ENCODE peak calls at places on chromosome 14, in eight cellular contexts. U is tibial nerve; I is stimulated activated CD8-positive, alpha-beta memory T cell treated with anti-CD3 and anti-CD28 coated beads, Interleukin-7, amount 100 ng/mL, for 1 hour; Y is CD4-positive, alpha-beta T cell; A is GM23248; K is head of caudate nucleus; O is stimulated activated CD4-positive, alpha-beta T cell treated with anti-CD3 and anti-CD28 coated beads, Interleukin-1b, Interleukin-23, amount 100 ng/mL, for 1 hour; D is tibial artery. V is an unnamed sample.

GRCh38 chr14:94596361-94596760 is 15.1 kb downstream of the SERPINA5 start:
- DNase-seq in U (no peak), I (no peak), Y (no peak), A (no peak), K (no peak), O (no peak), D (no peak), V (no peak)

GRCh38 chr14:68450391-68451120 is 342.3 kb downstream of the ZFP36L1 start:
- DNase-seq in U (no peak), I (no peak), Y (no peak), A (no peak), K (no peak), O (no peak), D (no peak), V (no peak)

GRCh38 chr14:73173092-73173735 is 36.9 kb downstream of the PSEN1 start:
- DNase-seq in U (no peak), I (no peak), Y (no peak), A (peak), K (no peak), O (no peak), D (no peak), V (no peak)

GRCh38 chr14:63513756-63514155 is 29.4 kb downstream of the PPP2R5E start:
- DNase-seq in U (no peak), I (no peak), Y (no peak), A (no peak), K (no peak), O (no peak), D (no peak), V (no peak)

GRCh38 chr14:53412819-53413664 is 259.9 kb upstream of the DDHD1 start:
- DNase-seq in U (no peak), I (no peak), Y (no peak), A (peak), K (no peak), O (no peak), D (no peak), V (no peak)

GRCh38 chr14:81231540-81231939 is 10.8 kb upstream of the GTF2A1 start:
- DNase-seq in U (no peak), I (no peak), Y (no peak), A (no peak), K (no peak), O (no peak), D (no peak), V (no peak)

GRCh38 chr14:95597784-95598204 is 62.9 kb downstream of the GLRX5 start:
- DNase-seq in U (no peak), I (no peak), Y (no peak), A (peak), K (peak), O (no peak), D (no peak), V (no peak)

GRCh38 chr14:20455355-20456300 is 602 bp downstream of the APEX1 start:
- DNase-seq in U (no peak), I (no peak), Y (no peak), A (peak), K (peak), O (no peak), D (no peak), V (no peak)

GRCh38 chr14:71361335-71361734 is 454.1 kb downstream of the PCNX1 start:
- DNase-seq in U (no peak), I (no peak), Y (no peak), A (peak), K (no peak), O (no peak), D (no peak), V (no peak)

GRCh38 chr14:25351269-25351668 is 301.3 kb upstream of the STXBP6 start:
- DNase-seq in U (no peak), I (no peak), Y (no peak), A (peak), K (no peak), O (no peak), D (no peak), V (no peak)

GRCh38 chr14:24273422-24273998 is 2.1 kb upstream of the RABGGTA start:
- DNase-seq in U (no peak), I (no peak), Y (no peak), A (peak), K (no peak), O (no peak), D (no peak), V (no peak)

GRCh38 chr14:68232643-68233055 is 413.1 kb downstream of the RAD51B start:
- DNase-seq in U (no peak), I (no peak), Y (no peak), A (peak), K (no peak), O (no peak), D (peak), V (peak)